ENCODE peak calls at places on chromosomes 6 and 20, in five cellular contexts. J is A549, K is HepG2, M is IMR-90, L is GM12878. V is an unnamed sample.

GRCh38 chr6:4225207-4225872 is 90.0 kb upstream of the ECI2 start:
- DNase-seq in J (no peak), K (peak), M (peak), L (no peak), V (no peak)

GRCh38 chr6:83417880-83418663 is 12.8 kb downstream of the ME1 start:
- DNase-seq in J (peak), K (peak), M (peak), L (no peak), V (peak)

GRCh38 chr6:135046912-135047311 is 7.7 kb downstream of the HBS1L start:
- DNase-seq in J (no peak), K (no peak), M (no peak), L (no peak), V (no peak)

GRCh38 chr6:82767037-82767436 is 298.6 kb downstream of the UBE3D start:
- DNase-seq in J (no peak), K (no peak), M (no peak), L (no peak), V (no peak)

GRCh38 chr20:49635171-49635570 is 67.2 kb upstream of the PTGIS start:
- DNase-seq in J (no peak), K (no peak), M (no peak), L (no peak), V (peak)

GRCh38 chr6:25050356-25050755 is 114.6 kb upstream of the RIPOR2 start:
- DNase-seq in J (no peak), K (no peak), M (peak), L (no peak), V (no peak)

GRCh38 chr6:37691904-37692806 is 5.5 kb downstream of the MDGA1 start:
- DNase-seq in J (peak), K (peak), M (peak), L (no peak), V (peak)

GRCh38 chr20:2816583-2817340 is 598 bp downstream of the TMEM239 start:
- DNase-seq in J (no peak), K (no peak), M (peak), L (no peak), V (peak)

GRCh38 chr20:330233-331149 is 5.1 kb downstream of the SOX12 start:
- DNase-seq in J (peak), K (peak), M (peak), L (no peak), V (peak)

DNA sequence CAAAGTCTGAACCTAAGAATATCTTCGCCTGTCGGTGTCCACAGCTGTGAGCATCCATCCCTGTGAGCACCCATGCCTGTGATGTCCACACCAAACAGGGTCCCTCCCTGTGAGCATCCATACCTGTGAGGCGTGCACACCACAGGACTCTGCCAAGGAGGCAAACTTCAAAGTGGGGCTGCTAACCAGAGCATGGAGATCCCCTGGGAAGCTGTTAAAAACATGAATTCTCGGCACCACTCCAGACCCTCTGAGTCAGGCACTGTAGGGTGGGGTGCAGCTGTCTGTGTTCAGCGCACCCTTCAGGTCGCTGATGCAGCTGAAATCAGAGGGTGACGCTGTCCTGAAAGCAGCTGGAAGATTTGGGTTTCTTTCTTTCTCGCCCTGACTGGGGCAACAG is 85.4 kb upstream of the NXT1 start:
- DNase-seq in J (no peak), K (no peak), M (peak), L (no peak), V (no peak)
- TF ChIP-seq RFX5 in J (no peak), K (no peak), M (no peak), L (no peak), V (no peak)

DNA sequence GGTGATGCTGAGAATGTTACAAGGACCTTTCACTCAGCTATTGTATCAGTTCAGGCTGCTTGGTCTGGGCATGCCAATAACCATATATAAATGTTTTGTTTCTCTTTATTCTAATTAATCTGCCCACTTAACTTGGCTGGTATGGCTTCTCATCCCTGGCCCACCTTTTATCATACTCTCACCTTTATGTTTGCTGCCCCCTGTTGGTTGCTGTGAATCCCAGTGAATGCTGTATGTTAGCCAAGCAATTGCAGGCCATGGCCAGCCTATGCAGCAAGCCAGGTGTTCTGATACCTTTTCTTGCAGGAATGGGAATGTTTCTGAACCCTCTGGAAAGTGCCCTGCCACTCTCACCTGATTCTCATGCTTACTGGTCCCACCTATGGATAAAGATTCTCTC is 54.6 kb downstream of the PCSK2 start:
- DNase-seq in J (no peak), K (peak), M (peak), L (no peak), V (peak)
- TF ChIP-seq RFX5 in J (no peak), K (no peak), M (no peak), L (no peak), V (no peak)

GRCh38 chr20:51287628-51288413 is 254.7 kb downstream of the NFATC2 start:
- DNase-seq in J (no peak), K (no peak), M (no peak), L (no peak), V (peak)
- TF ChIP-seq RFX5 in J (no peak), K (no peak), M (no peak), L (no peak), V (no peak)

GRCh38 chr20:24684954-24685691 is 215.7 kb downstream of the SYNDIG1 start:
- DNase-seq in J (no peak), K (no peak), M (no peak), L (no peak), V (no peak)

GRCh38 chr20:24684421-24684871 is 215.0 kb downstream of the SYNDIG1 start:
- DNase-seq in J (no peak), K (no peak), M (no peak), L (no peak), V (no peak)

GRCh38 chr20:24681634-24682495 is 212.4 kb downstream of the SYNDIG1 start:
- DNase-seq in J (no peak), K (no peak), M (no peak), L (no peak), V (no peak)

GRCh38 chr20:24683676-24684075 is 214.2 kb downstream of the SYNDIG1 start:
- DNase-seq in J (no peak), K (no peak), M (no peak), L (no peak), V (no peak)

GRCh38 chr20:24682496-24683090 is 213.2 kb downstream of the SYNDIG1 start:
- DNase-seq in J (no peak), K (no peak), M (no peak), L (no peak), V (no peak)
- TF ChIP-seq RFX5 in J (no peak), K (no peak), M (no peak), L (no peak), V (no peak)

DNA sequence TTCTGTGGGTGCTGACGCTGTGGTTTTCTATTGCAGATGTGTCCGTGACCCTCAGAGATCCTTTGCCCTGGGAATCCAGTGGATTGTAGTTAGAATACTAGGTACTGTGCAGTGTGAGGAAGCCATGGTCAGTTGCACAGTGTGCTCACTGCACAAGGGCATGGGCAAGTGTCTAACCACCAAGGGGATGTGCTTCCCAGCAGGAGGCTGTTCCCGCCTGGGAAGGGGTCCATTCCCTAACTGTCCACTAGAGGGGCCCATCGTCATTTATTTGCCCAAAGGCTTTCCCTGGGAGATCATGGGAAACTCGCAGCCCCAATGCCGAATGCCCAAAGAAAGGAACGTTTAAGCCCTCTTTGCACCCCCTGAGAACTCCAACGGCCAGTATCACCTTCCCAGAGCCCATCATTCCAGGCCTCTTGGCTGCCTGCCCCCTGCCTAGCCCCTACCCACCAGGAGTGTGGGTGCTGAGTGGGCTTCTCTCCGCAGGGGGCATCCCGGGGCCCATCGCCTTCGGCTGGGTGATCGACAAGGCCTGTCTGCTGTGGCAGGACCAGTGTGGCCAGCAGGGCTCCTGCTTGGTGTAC is 26.2 kb downstream of the SLCO4A1 start:
- DNase-seq in J (peak), K (peak), M (peak), L (no peak), V (peak)
- TF ChIP-seq RFX5 in J (no peak), K (no peak), M (no peak), L (no peak), V (no peak)

GRCh38 chr6:41640436-41640835 is 2.2 kb downstream of the MDFI start:
- DNase-seq in J (no peak), K (no peak), M (no peak), L (no peak), V (no peak)
- TF ChIP-seq RFX5 in J (no peak), K (no peak), M (no peak), L (no peak), V (no peak)

GRCh38 chr20:38973107-38973506 is 11.0 kb downstream of the DHX35 start:
- DNase-seq in J (no peak), K (no peak), M (no peak), L (no peak), V (no peak)
- TF ChIP-seq RFX5 in J (no peak), K (no peak), M (no peak), L (no peak), V (no peak)

V was measured in SK-N-SH.